ENCODE peak calls at places on chromosomes 12 and 14, in eight cellular contexts. A is CD8-positive, alpha-beta T cell; C is fibroblast of the aortic adventitia; O is T-cell; M is DMS153; E is NCI-H1105 treated with DMSO at 0.1 percent for 48 hours; Z is cardiac muscle cell; H is left colon. L is an unnamed sample.

GRCh38 chr12:79187032-79187431 is 322.5 kb downstream of the SYT1 start:
- DNase-seq in A (no peak), C (peak), O (no peak), M (peak), E (peak), Z (no peak), H (no peak), L (no peak)

GRCh38 chr12:106690569-106690968 is 83.9 kb upstream of the RIC8B start:
- DNase-seq in A (no peak), C (no peak), O (no peak), M (no peak), E (no peak), Z (no peak), H (no peak), L (no peak)

GRCh38 chr12:105567061-105567460 is 236.6 kb downstream of the C12orf75 start:
- DNase-seq in A (no peak), C (no peak), O (no peak), M (no peak), E (no peak), Z (no peak), H (no peak), L (no peak)

GRCh38 chr12:93060666-93061413 is 131.7 kb upstream of the EEA1 start:
- DNase-seq in A (no peak), C (peak), O (no peak), M (no peak), E (peak), Z (peak), H (no peak), L (no peak)

GRCh38 chr12:3803865-3804472 is 51.1 kb upstream of the CRACR2A start:
- DNase-seq in A (peak), C (peak), O (peak), M (peak), E (peak), Z (peak), H (peak), L (peak)

GRCh38 chr14:65501328-65501727 is 88.8 kb downstream of the FUT8 start:
- DNase-seq in A (no peak), C (no peak), O (no peak), M (no peak), E (no peak), Z (peak), H (no peak), L (no peak)

GRCh38 chr14:55075628-55076027 is 24.2 kb downstream of the MAPK1IP1L start:
- DNase-seq in A (no peak), C (peak), O (no peak), M (no peak), E (no peak), Z (no peak), H (no peak), L (no peak)

GRCh38 chr12:131112690-131113290 is 159.1 kb downstream of the ADGRD1 start:
- DNase-seq in A (no peak), C (peak), O (no peak), M (no peak), E (no peak), Z (no peak), H (no peak), L (peak)

GRCh38 chr12:45208604-45209487 is 7.0 kb upstream of the ANO6 start:
- DNase-seq in A (no peak), C (peak), O (no peak), M (no peak), E (no peak), Z (no peak), H (no peak), L (peak)

GRCh38 chr12:67661311-67662011 is 12.9 kb downstream of the DYRK2 start:
- DNase-seq in A (no peak), C (peak), O (no peak), M (no peak), E (no peak), Z (no peak), H (no peak), L (peak)

GRCh38 chr12:11698729-11699128 is 49.3 kb downstream of the ETV6 start:
- DNase-seq in A (no peak), C (no peak), O (no peak), M (no peak), E (no peak), Z (no peak), H (no peak), L (no peak)

GRCh38 chr12:124233846-124234620 is 60.9 kb upstream of the RFLNA start:
- DNase-seq in A (no peak), C (peak), O (no peak), M (no peak), E (no peak), Z (no peak), H (no peak), L (peak)

GRCh38 chr14:103472939-103473338 is 49.7 kb downstream of the CKB start:
- DNase-seq in A (no peak), C (no peak), O (no peak), M (no peak), E (no peak), Z (no peak), H (no peak), L (no peak)

GRCh38 chr14:87045956-87046355 is 947.0 kb downstream of the GALC start:
- DNase-seq in A (no peak), C (no peak), O (no peak), M (no peak), E (no peak), Z (no peak), H (no peak), L (no peak)